ENCODE peak calls at places on chromosome 1, in four cellular contexts. C, Z, V and A are unnamed samples.

GRCh38 chr1:3463408-3463811 is 8.9 kb downstream of the ARHGEF16 start:
- DNase-seq in C (no peak), Z (no peak), V (no peak), A (no peak)

GRCh38 chr1:228957535-228957934 is 222.3 kb downstream of the RHOU start:
- DNase-seq in C (no peak), Z (no peak), V (no peak), A (no peak)

GRCh38 chr1:100279954-100280682 is 14.1 kb downstream of the RTCA start:
- DNase-seq in V (no peak), C (peak; percentile 2), Z (no peak), A (no peak)

GRCh38 chr1:225670356-225670755 is 17.4 kb upstream of the ENAH start:
- DNase-seq in C (no peak), Z (no peak), V (no peak), A (no peak)

GRCh38 chr1:18105196-18105595 is 2.4 kb upstream of the IGSF21 start:
- DNase-seq in V (no peak), C (no peak), Z (no peak), A (no peak)

GRCh38 chr1:110687244-110687643 is 12.5 kb upstream of the KCNA3 start:
- DNase-seq in V (no peak), C (no peak), Z (no peak), A (no peak)

GRCh38 chr1:39877980-39878956 is 5.0 kb downstream of the TRIT1 start:
- DNase-seq in C (no peak), V (no peak), Z (no peak), A (no peak)

GRCh38 chr1:1307261-1307907 is 346 bp downstream of the ACAP3 start:
- DNase-seq in V (peak; percentile 60), C (peak; percentile 23), Z (no peak), A (no peak)

GRCh38 chr1:160607051-160608032 is 28.0 kb upstream of the CD84 start:
- DNase-seq in C (peak; percentile 79), V (no peak), Z (peak; percentile 0), A (peak; percentile 63)

GRCh38 chr1:209584186-209584776 is 767 bp downstream of the CAMK1G start:
- DNase-seq in C (no peak), Z (peak; percentile 12), V (no peak), A (no peak)

GRCh38 chr1:86394416-86394815 is 1.7 kb downstream of the ODF2L start:
- DNase-seq in Z (no peak), V (no peak), C (no peak), A (peak; percentile 8)

GRCh38 chr1:237448042-237448441 is 406.1 kb downstream of the RYR2 start:
- DNase-seq in V (no peak), Z (no peak), C (no peak), A (no peak)

GRCh38 chr1:52243221-52243987 is 101.5 kb downstream of the ZFYVE9 start:
- DNase-seq in Z (no peak), V (no peak), C (no peak), A (no peak)

GRCh38 chr1:183249941-183250452 is 63.9 kb downstream of the LAMC2 start:
- DNase-seq in V (no peak), C (no peak), Z (no peak), A (no peak)

GRCh38 chr1:165284471-165284870 is 72.0 kb downstream of the LMX1A start:
- DNase-seq in Z (no peak), V (no peak), C (no peak), A (no peak)

GRCh38 chr1:26477446-26478152 is 5.4 kb downstream of the HMGN2 start:
- DNase-seq in Z (no peak), C (no peak), V (no peak), A (no peak)

GRCh38 chr1:42822833-42823392 is 5.7 kb upstream of the SVBP start:
- DNase-seq in Z (no peak), C (no peak), V (no peak), A (no peak)

GRCh38 chr1:17017435-17017834 is 5.7 kb upstream of the ATP13A2 start:
- DNase-seq in C (no peak), V (no peak), Z (no peak), A (no peak)

GRCh38 chr1:26666855-26667254 is 29.0 kb upstream of the ARID1A start:
- DNase-seq in V (no peak), C (no peak), Z (no peak), A (no peak)

GRCh38 chr1:172770081-172770480 is 111.2 kb downstream of the FASLG start:
- DNase-seq in V (no peak), Z (no peak), C (no peak), A (no peak)

GRCh38 chr1:40432644-40433385 is 17.5 kb upstream of the ZFP69B start:
- DNase-seq in C (no peak), Z (no peak), V (no peak), A (no peak)

GRCh38 chr1:36761073-36761472 is 273.2 kb downstream of the GRIK3 start:
- DNase-seq in V (no peak), Z (no peak), C (no peak), A (no peak)

GRCh38 chr1:16915627-16915973 is 6.1 kb upstream of the CROCC start:
- DNase-seq in V (no peak), Z (no peak), C (no peak), A (no peak)